ENCODE peak calls at places on chromosomes 7 and 10, in four cellular contexts. Y, D, U and I are unnamed samples.

GRCh38 chr10:7666253-7667023 is at the start of gene ITIH5:
- DNase-seq in D (no peak), Y (peak; percentile 81), U (no peak), I (no peak)

GRCh38 chr10:15035385-15036301 is 8.1 kb upstream of the OLAH start:
- DNase-seq in Y (peak; percentile 87), U (peak; percentile 68), D (no peak), I (no peak)

GRCh38 chr7:101126651-101127459 is at the start of gene SERPINE1:
- DNase-seq in D (peak; percentile 97), Y (peak; percentile 90), U (peak; percentile 86), I (peak; percentile 81)

GRCh38 chr7:143405158-143405557 is 3.5 kb downstream of the EPHA1 start:
- DNase-seq in D (no peak), Y (no peak), U (no peak), I (no peak)

GRCh38 chr7:46844486-46844885 is 737.4 kb downstream of the TNS3 start:
- DNase-seq in U (no peak), D (no peak), Y (no peak), I (no peak)

GRCh38 chr7:82441916-82442478 is 1.6 kb downstream of the CACNA2D1 start:
- DNase-seq in U (no peak), Y (peak; percentile 44), D (no peak), I (no peak)

GRCh38 chr7:29193316-29194205 is 1.0 kb upstream of the CHN2 start:
- DNase-seq in Y (peak; percentile 75), U (no peak), D (no peak), I (no peak)

GRCh38 chr7:2864999-2865670 is 21.0 kb upstream of the GNA12 start:
- DNase-seq in Y (peak; percentile 90), D (peak; percentile 85), U (no peak), I (peak; percentile 83)

GRCh38 chr10:121373411-121373810 is 224.8 kb downstream of the FGFR2 start:
- DNase-seq in Y (no peak), D (no peak), U (no peak), I (no peak)

GRCh38 chr7:73980206-73980605 is 47.8 kb upstream of the ELN start:
- DNase-seq in D (no peak), U (peak; percentile 18), Y (no peak), I (peak; percentile 6)

GRCh38 chr10:104054430-104054829 is 31.2 kb downstream of the COL17A1 start:
- DNase-seq in D (no peak), U (no peak), Y (no peak), I (no peak)

GRCh38 chr10:89700914-89701237 is 514 bp upstream of the KIF20B start:
- DNase-seq in Y (no peak), D (no peak), U (no peak), I (no peak)

GRCh38 chr10:89702121-89702480 is 711 bp downstream of the KIF20B start:
- DNase-seq in U (no peak), Y (peak; percentile 50), D (no peak), I (no peak)

GRCh38 chr10:89699581-89700064 is 1.8 kb upstream of the KIF20B start:
- DNase-seq in Y (no peak), U (no peak), D (no peak), I (no peak)

GRCh38 chr10:89697946-89698345 is 3.4 kb upstream of the KIF20B start:
- DNase-seq in U (no peak), Y (no peak), D (no peak), I (no peak)

GRCh38 chr10:89701238-89702120 is at the start of gene KIF20B:
- DNase-seq in D (peak; percentile 94), Y (peak; percentile 99), U (peak; percentile 98), I (peak; percentile 99)
- TF ChIP-seq CTCF in D (peak; percentile 30), Y (peak; percentile 31), U (peak; percentile 32), I (peak; percentile 65)

DNA sequence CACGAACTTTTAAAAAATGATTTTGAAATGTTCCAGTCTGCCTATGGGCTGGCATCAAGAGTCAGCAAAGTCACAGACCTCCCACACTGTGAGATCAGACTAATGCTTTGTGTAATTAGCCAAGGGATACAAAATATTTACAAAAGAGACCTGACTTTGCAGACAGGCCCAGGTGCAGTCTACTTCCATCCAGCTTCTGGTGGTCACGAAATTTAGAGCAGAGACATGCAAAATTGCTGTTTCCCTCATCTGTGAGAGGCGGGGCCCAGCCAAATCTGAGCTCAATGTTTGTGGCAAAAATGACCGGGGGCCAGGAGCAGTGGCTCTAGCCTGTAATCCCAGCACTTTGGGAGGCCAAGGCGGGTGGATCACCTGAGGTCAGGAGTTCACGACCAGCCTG is 82.5 kb upstream of the PITRM1 start:
- DNase-seq in D (no peak), Y (no peak), U (no peak), I (no peak)
- H3K4me1 ChIP-seq in D (no peaks in the 10 kb centered on the region), Y (no peaks in the 10 kb centered on the region), U (no peaks in the 10 kb centered on the region), I (no peaks in the 10 kb centered on the region)

GRCh38 chr7:130560972-130561371 is 69.1 kb downstream of the MEST start:
- DNase-seq in U (no peak), Y (no peak), D (no peak), I (no peak)
- TF ChIP-seq CTCF in U (peak; percentile 14), Y (peak; percentile 56), D (no peak), I (no peak)

GRCh38 chr10:72663971-72664370 is 28.0 kb upstream of the MCU start:
- DNase-seq in D (no peak), U (no peak), Y (no peak), I (no peak)

GRCh38 chr10:72661436-72661835 is 30.5 kb upstream of the MCU start:
- DNase-seq in U (no peak), D (no peak), Y (no peak), I (no peak)

GRCh38 chr10:72660220-72660619 is 31.7 kb upstream of the MCU start:
- DNase-seq in U (no peak), D (no peak), Y (no peak), I (no peak)

GRCh38 chr10:72658696-72659400 is 33.0 kb upstream of the MICU1 start:
- DNase-seq in D (no peak), U (no peak), Y (no peak), I (no peak)

DNA sequence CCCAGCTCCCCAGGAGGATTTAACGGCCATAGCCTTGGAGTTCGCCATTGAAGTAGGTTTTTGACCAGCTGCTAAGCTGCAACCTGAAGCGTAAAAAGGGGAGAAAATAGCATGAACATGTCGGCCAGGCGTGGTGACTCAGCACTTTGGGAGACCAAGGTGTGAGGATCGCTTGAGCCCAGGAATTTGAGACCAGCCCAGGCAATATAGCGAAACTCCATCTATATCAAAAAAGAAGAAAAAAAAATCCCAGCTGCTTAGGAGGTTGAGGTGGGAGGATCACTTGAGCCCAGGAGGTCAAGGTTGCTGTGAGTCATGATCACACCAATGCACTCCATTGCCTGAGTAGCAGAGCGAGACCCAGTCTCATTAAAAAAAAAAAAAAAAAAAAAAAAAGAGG is 32.2 kb upstream of the MCU start:
- DNase-seq in U (no peak), D (peak; percentile 17), Y (peak; percentile 53), I (no peak)
- H3K4me1 ChIP-seq in U (no peaks in the 10 kb centered on the region), D (peaks cover 2% of the 10 kb centered on the region), Y (no peaks in the 10 kb centered on the region), I (no peaks in the 10 kb centered on the region)